ENCODE peak calls at places on chromosomes 13 and 19, in five cellular contexts. B is AG04449, G is osteocyte, T is dorsolateral prefrontal cortex, S is fibroblast of mammary gland. J is an unnamed sample.

GRCh38 chr13:101449971-101450748 is 2.3 kb upstream of the ITGBL1 start:
- DNase-seq in B (peak), G (no peak), T (no peak), S (peak), J (no peak)

GRCh38 chr19:35105047-35105410 is 10.6 kb upstream of the FXYD3 start:
- DNase-seq in B (no peak), G (no peak), T (no peak), S (no peak), J (no peak)

GRCh38 chr13:90713436-90714133 is 633.9 kb upstream of the MIR17HG start:
- DNase-seq in B (no peak), G (no peak), T (no peak), S (no peak), J (no peak)

GRCh38 chr13:111429064-111429558 is 108.7 kb downstream of the TEX29 start:
- DNase-seq in B (no peak), G (peak), T (no peak), S (peak), J (peak)

GRCh38 chr13:105569816-105570215 is 965.6 kb downstream of the EFNB2 start:
- DNase-seq in B (no peak), G (no peak), T (no peak), S (no peak), J (no peak)

GRCh38 chr13:29993716-29994488 is 143.5 kb upstream of the UBL3 start:
- DNase-seq in B (peak), G (no peak), T (no peak), S (peak), J (no peak)

GRCh38 chr13:112779856-112780604 is 90.2 kb downstream of the ATP11A start:
- DNase-seq in B (no peak), G (peak), T (no peak), S (no peak), J (no peak)

GRCh38 chr13:35789335-35790166 is 313.1 kb upstream of the MAB21L1 start:
- DNase-seq in B (no peak), G (no peak), T (no peak), S (peak), J (no peak)

GRCh38 chr13:52832268-52832667 is 16.2 kb downstream of the PCDH8 start:
- DNase-seq in B (no peak), G (no peak), T (no peak), S (no peak), J (no peak)

GRCh38 chr19:46660601-46661019 is 372 bp downstream of the DACT3 start:
- DNase-seq in B (no peak), G (no peak), T (no peak), S (no peak), J (no peak)

GRCh38 chr19:33389574-33390119 is 16.1 kb downstream of the CEBPG start:
- DNase-seq in B (no peak), G (no peak), T (no peak), S (no peak), J (no peak)

GRCh38 chr19:48630289-48631036 is 6.7 kb downstream of the DBP start:
- DNase-seq in B (no peak), G (no peak), T (no peak), S (no peak), J (peak)
- TF ChIP-seq CTCF in B (no peak), G (peak), T (no peak), S (no peak), J (no peak)

GRCh38 chr19:56838680-56838929 is 1.9 kb downstream of the PEG3 start:
- DNase-seq in B (no peak), G (no peak), T (no peak), S (no peak), J (no peak)
- TF ChIP-seq CTCF in B (no peak), G (no peak), T (no peak), S (no peak), J (no peak)

DNA sequence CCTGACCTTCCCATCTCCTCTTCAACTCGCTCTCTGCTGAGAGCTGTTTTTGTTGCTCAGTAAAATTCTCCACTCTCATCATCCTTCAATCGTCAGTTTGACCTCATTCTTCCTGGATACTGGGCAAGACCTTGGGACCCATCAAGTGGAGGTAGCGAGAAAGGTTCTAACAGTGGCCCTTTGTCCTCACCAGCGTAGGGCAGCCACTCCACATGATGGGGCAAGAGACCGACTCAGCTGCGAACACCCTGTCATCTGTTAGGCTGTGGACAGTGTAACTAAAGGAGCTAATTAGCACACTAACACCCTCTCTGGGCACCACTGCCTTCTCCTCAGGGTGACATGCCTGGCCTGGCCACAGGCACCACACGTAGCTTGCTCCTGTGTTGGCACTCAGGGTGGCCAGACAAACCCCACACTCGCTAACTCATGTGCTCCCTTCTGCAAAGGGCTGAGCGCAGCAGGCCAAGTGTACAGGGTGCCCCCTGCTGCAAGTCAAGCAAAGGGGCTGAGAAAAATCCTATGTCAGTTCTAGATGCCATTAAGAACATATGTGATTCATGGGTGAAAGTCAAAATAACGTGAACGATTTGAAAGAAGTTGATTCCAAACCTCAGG is 1216.0 kb downstream of the SLITRK5 start:
- DNase-seq in B (no peak), G (no peak), T (no peak), S (no peak), J (no peak)
- TF ChIP-seq CTCF in B (no peak), G (no peak), T (no peak), S (no peak), J (no peak)

GRCh38 chr13:32476021-32476731 is 48.2 kb upstream of the N4BP2L1 start:
- DNase-seq in B (no peak), G (no peak), T (no peak), S (no peak), J (no peak)
- TF ChIP-seq CTCF in B (no peak), G (no peak), T (no peak), S (no peak), J (no peak)

DNA sequence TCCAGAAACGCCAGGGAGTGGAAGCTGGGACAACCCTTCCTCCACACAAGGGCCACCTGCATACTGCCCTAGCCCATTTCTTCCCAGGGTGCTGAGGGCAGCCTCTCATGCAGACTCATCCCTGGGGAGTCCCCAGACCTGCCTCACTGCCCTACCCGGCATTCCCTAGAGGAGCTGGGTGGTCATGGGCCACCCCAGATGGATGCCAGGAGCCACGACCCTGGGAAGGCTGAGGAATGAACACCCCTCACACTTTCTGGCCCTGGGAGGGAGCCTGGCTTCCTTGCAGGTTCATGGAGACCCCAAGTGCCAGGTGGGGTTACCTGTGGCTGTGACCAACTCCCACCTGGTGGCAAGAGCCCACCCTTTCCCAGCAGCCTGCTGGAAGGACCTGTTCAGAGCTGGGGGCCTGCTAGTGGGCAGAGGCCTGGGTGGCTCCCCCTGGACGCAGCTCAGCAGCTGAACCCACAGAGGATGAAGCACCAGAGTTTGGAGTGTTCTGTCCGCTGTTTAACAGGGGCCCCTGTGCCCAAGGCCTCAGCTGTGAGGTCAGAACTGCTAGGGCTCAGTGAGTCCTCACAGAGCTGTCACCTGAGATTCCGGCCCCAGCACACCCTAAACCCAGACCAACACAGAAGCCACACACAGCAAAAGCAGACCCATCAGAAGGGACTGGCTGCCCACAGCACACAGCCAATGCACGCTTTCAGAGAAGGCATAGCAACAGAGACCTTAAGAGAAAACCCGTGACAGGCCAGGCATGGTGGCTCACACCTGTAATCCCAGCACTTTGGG is 6.6 kb downstream of the ACP4 start:
- DNase-seq in B (no peak), G (no peak), T (no peak), S (no peak), J (no peak)
- TF ChIP-seq CTCF in B (no peak), G (no peak), T (no peak), S (no peak), J (no peak)

GRCh38 chr19:44002212-44002565 is 568 bp upstream of the ZNF230 start:
- DNase-seq in B (no peak), G (no peak), T (no peak), S (no peak), J (no peak)

GRCh38 chr19:44002566-44003460 is at the start of gene ZNF230:
- DNase-seq in B (peak), G (peak), T (peak), S (peak), J (peak)

GRCh38 chr19:44007473-44007872 is 4.7 kb downstream of the ZNF230 start:
- DNase-seq in B (no peak), G (no peak), T (no peak), S (no peak), J (no peak)

GRCh38 chr19:44005968-44006367 is 3.2 kb downstream of the ZNF230 start:
- DNase-seq in B (no peak), G (no peak), T (no peak), S (peak), J (no peak)

DNA sequence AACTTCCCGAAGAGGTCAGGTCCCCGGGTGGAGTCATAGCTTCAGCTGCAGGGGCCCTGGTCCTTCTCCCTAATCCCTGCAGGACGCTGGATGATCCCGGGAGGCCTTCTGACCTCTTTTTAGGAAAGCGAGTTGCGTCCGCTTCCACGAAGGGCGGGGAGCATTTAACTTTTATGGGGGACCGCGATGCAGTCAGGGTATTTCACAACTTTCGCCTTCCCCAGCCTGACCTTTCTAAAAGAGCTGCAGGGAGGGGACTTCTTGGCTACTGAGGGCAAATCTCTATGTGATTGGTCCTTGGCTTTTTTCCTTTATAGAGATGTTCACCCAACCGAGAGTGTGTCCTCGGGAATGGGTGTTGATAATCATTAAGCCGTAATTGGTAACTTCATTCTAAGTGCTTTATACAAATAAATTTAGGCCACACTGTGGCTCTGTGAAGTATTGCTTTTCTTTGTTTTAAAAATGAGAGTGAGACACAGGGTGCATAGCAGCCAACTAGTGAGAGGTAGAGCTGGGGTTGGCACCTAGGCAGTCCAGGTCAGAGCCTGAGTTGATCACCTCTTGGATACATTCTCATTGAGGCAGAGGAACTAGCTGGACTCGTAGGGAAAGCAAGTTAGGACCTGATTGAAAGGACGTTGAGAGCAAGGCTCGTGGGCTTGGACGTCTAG is 841 bp downstream of the ZNF230 start:
- DNase-seq in B (no peak), G (no peak), T (no peak), S (peak), J (no peak)
- TF ChIP-seq CTCF in B (no peak), G (no peak), T (no peak), S (no peak), J (no peak)

DNA sequence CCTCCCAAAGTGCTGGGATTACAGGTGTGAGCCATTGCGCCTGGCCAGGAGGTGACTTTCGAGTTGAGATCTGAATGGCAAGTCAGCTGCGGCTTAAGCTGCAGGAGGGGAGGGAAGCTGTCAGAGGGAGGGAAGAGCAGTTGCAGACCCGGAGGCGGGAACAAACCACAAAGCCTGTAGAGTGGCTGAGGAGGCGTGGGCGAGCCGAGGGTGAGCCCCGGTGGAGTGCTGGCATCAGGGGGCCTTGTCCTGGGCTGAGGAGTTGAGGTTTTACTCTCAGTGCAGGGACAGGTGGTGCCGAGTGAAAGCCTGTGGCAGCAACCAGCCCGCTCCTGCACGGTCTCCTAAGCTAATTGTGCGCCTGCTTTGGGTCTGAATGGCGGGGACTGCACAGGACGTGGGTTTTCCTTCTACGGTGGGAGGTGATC is 24.2 kb downstream of the PPP1R37 start:
- DNase-seq in B (no peak), G (no peak), T (no peak), S (peak), J (no peak)
- TF ChIP-seq CTCF in B (no peak), G (no peak), T (no peak), S (no peak), J (no peak)

GRCh38 chr19:9323919-9324583 is at the start of gene ZNF559:
- DNase-seq in B (peak), G (peak), T (peak), S (peak), J (peak)
- TF ChIP-seq CTCF in B (peak), G (peak), T (peak), S (peak), J (peak)

J was measured in glutamatergic neuron.